ENCODE peak calls at places on chromosomes 16 and 17, in ten cellular contexts. L, G, T, M, W, Z, X, S, H and B are unnamed samples.

GRCh38 chr17:43615330-43615729 is 46.4 kb downstream of the MEOX1 start:
- DNase-seq in M (no peak), G (no peak), W (no peak), T (no peak), L (no peak), S (no peak), Z (no peak), H (no peak), X (no peak), B (no peak)

GRCh38 chr17:49557204-49558024 is 18.3 kb upstream of the NXPH3 start:
- DNase-seq in L (no peak), X (no peak), G (peak; percentile 31), H (no peak), T (peak; percentile 72), Z (peak; percentile 87), S (peak; percentile 71), M (peak; percentile 89), W (peak; percentile 85), B (no peak)

GRCh38 chr17:72126575-72127486 is 6.0 kb downstream of the SOX9 start:
- DNase-seq in T (no peak), Z (no peak), X (no peak), H (no peak), S (peak; percentile 56), L (no peak), G (peak; percentile 78), M (no peak), W (peak; percentile 91), B (no peak)

GRCh38 chr17:32627233-32628008 is 140.6 kb downstream of the CDK5R1 start:
- DNase-seq in L (no peak), M (peak; percentile 91), S (peak; percentile 17), H (no peak), G (peak; percentile 10), T (peak; percentile 14), X (peak; percentile 60), W (no peak), Z (peak; percentile 87), B (peak; percentile 86)

GRCh38 chr17:1179635-1180433 is at the start of gene ABR:
- DNase-seq in M (peak; percentile 89), Z (peak; percentile 91), T (peak; percentile 49), H (no peak), G (peak; percentile 24), X (peak; percentile 83), W (no peak), S (peak; percentile 32), L (peak; percentile 75), B (no peak)

GRCh38 chr16:14611660-14612059 is 18.4 kb downstream of the PARN start:
- DNase-seq in H (no peak), S (no peak), L (no peak), W (no peak), Z (no peak), G (no peak), X (no peak), T (no peak), M (no peak), B (no peak)

GRCh38 chr17:38353084-38353604 is 1.5 kb downstream of the SOCS7 start:
- DNase-seq in W (no peak), S (peak; percentile 7), Z (no peak), L (no peak), M (no peak), G (no peak), X (no peak), T (no peak), H (no peak), B (no peak)

GRCh38 chr16:66414891-66415290 is 12.2 kb upstream of the BEAN1 start:
- DNase-seq in L (no peak), T (no peak), W (no peak), Z (no peak), M (no peak), X (no peak), S (no peak), G (peak; percentile 34), H (no peak), B (no peak)

GRCh38 chr17:82645516-82645915 is 2.7 kb downstream of the WDR45B start:
- DNase-seq in T (no peak), G (no peak), Z (no peak), H (no peak), M (no peak), L (no peak), W (no peak), X (no peak), S (no peak), B (no peak)

GRCh38 chr17:27552467-27552779 is 78.6 kb upstream of the LGALS9 start:
- DNase-seq in Z (peak; percentile 80), X (no peak), S (peak; percentile 49), T (no peak), L (no peak), M (no peak), G (peak; percentile 51), H (no peak), W (peak; percentile 56), B (no peak)

GRCh38 chr17:82859431-82860403 is 19.9 kb upstream of the ZNF750 start:
- DNase-seq in G (peak; percentile 39), L (peak; percentile 11), H (no peak), S (peak; percentile 60), W (peak; percentile 91), X (no peak), T (no peak), M (peak; percentile 46), Z (peak; percentile 66), B (no peak)

GRCh38 chr16:6753553-6753952 is 579.1 kb upstream of the RBFOX1 start:
- DNase-seq in W (no peak), S (no peak), M (peak; percentile 2), X (no peak), G (no peak), Z (no peak), T (no peak), H (no peak), L (no peak), B (no peak)

GRCh38 chr16:56918467-56919012 is 13.4 kb upstream of the HERPUD1 start:
- DNase-seq in M (no peak), G (no peak), Z (no peak), T (no peak), W (no peak), L (no peak), X (no peak), S (no peak), H (no peak), B (no peak)

GRCh38 chr16:56915311-56916105 is 16.4 kb upstream of the HERPUD1 start:
- DNase-seq in H (no peak), M (no peak), W (no peak), S (peak; percentile 57), Z (no peak), L (no peak), G (no peak), X (peak; percentile 35), T (no peak), B (no peak)

GRCh38 chr16:56919099-56919800 is 12.7 kb upstream of the HERPUD1 start:
- DNase-seq in X (no peak), S (no peak), M (no peak), W (no peak), H (no peak), L (no peak), T (no peak), G (no peak), Z (peak; percentile 49), B (peak; percentile 79)

GRCh38 chr16:56914896-56915295 is 17.0 kb upstream of the HERPUD1 start:
- DNase-seq in T (no peak), Z (no peak), S (no peak), X (no peak), M (no peak), L (no peak), G (no peak), H (no peak), W (no peak), B (no peak)

DNA sequence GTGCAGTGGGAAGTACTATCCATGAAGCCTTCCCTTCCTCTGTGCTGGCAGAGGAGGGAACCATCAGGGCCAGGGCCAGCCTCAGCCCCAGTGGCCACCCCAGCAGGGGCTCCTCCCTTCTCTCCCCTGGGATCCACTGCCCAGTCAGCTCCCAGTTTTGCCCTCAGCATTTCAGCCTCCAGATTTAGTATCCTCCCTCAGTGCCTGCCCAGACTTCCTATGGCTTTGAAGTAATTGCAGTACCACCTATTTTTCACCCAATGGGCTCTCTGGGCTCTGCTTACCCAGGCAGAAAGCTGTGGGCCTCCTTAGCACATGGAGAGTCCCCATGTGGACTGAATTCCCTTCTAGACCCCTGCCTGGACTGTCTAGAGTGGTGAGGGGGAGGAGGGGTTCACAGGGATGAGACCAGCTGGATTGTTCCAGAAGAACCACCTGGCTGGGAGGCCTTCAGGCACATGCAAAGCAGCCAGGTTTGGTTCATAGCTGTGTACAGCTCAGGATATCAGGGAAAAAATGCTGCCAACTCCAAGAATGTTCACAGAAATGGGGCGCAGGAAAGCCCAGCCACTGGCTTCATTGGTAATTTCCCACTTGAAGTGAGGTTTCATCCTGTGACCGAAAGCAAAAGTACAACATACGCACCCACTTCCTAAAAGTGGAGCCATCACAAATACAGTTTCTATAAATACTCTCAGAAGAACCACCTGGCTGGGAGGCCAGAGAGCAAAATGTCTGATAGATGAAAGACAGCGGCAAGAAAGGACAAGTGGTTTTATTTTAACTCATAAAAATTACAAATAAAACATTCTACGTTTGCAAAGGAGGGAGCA is 15.2 kb upstream of the HERPUD1 start:
- DNase-seq in T (no peak), G (no peak), S (no peak), H (no peak), L (no peak), X (no peak), W (no peak), M (no peak), Z (no peak), B (no peak)
- H3K4me3 ChIP-seq in T (no peak overlapping the region), G (no peak overlapping the region), S (no peak overlapping the region), H (no peak overlapping the region), L (no peak overlapping the region), X (no peak overlapping the region), W (no peak overlapping the region), M (no peak overlapping the region), Z (no peak overlapping the region), B (no peak overlapping the region)

DNA sequence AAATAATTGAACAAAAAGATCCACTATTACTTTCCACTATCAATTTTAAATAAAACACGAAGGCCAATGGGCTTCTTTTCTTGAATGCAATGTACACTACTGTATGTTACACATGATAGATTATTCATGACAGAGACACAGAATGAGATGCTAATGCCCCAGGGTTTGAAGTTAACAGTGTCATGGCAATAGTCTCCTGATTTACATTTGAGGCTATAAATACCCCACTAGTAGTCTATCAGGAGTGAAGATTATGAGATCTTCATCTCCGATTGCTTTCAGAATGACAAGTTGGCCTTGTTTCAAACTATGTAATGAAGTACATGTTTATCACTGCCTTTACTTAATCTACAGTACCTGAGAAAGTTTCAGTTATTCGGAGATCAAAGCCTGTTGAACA is 84.4 kb downstream of the RPGRIP1L start:
- DNase-seq in T (no peak), X (no peak), G (no peak), S (no peak), W (no peak), H (no peak), Z (no peak), M (no peak), L (no peak), B (no peak)
- H3K4me3 ChIP-seq in T (no peak overlapping the region), X (no peak overlapping the region), G (no peak overlapping the region), S (no peak overlapping the region), W (no peak overlapping the region), H (no peak overlapping the region), Z (no peak overlapping the region), M (no peak overlapping the region), L (no peak overlapping the region), B (no peak overlapping the region)

GRCh38 chr17:68497885-68498319 is 14.3 kb upstream of the PRKAR1A start:
- DNase-seq in L (no peak), G (no peak), X (no peak), H (no peak), W (no peak), M (no peak), S (no peak), T (no peak), Z (no peak), B (no peak)
- H3K4me3 ChIP-seq in L (no peak overlapping the region), G (no peak overlapping the region), X (no peak overlapping the region), H (no peak overlapping the region), W (no peak overlapping the region), M (no peak overlapping the region), S (no peak overlapping the region), T (no peak overlapping the region), Z (no peak overlapping the region), B (no peak overlapping the region)

GRCh38 chr16:26791166-26791565 is 275.6 kb upstream of the C16orf82 start:
- DNase-seq in L (no peak), W (no peak), T (no peak), H (no peak), S (no peak), G (no peak), Z (no peak), X (no peak), M (no peak), B (no peak)
- H3K4me3 ChIP-seq in L (no peak overlapping the region), W (no peak overlapping the region), T (no peak overlapping the region), H (no peak overlapping the region), S (no peak overlapping the region), G (no peak overlapping the region), Z (no peak overlapping the region), X (no peak overlapping the region), M (no peak overlapping the region), B (no peak overlapping the region)